ENCODE peak calls at places on chromosomes 12 and 14, in four cellular contexts. One of them, this sample, is unnamed.

GRCh38 chr12:117847371-117847770 is 121.4 kb downstream of the KSR2 start:
- ATAC-seq in activated CD4-positive, alpha-beta T cell treated with anti-CD3 and anti-CD28 coated beads for 36 hours: no peak
- ATAC-seq in omental fat pad: no peak
- ATAC-seq in activated CD8-positive, alpha-beta T cell treated with anti-CD3 and anti-CD28 coated beads for 36 hours: no peak
- ATAC-seq in this sample: no peak

GRCh38 chr14:60805881-60806569 is 71.5 kb downstream of the MNAT1 start:
- ATAC-seq in activated CD4-positive, alpha-beta T cell treated with anti-CD3 and anti-CD28 coated beads for 36 hours: peak
- ATAC-seq in omental fat pad: no peak
- ATAC-seq in activated CD8-positive, alpha-beta T cell treated with anti-CD3 and anti-CD28 coated beads for 36 hours: peak
- ATAC-seq in this sample: no peak

GRCh38 chr14:52351191-52351560 is 37.1 kb downstream of the PTGER2 start:
- ATAC-seq in activated CD4-positive, alpha-beta T cell treated with anti-CD3 and anti-CD28 coated beads for 36 hours: no peak
- ATAC-seq in omental fat pad: peak
- ATAC-seq in activated CD8-positive, alpha-beta T cell treated with anti-CD3 and anti-CD28 coated beads for 36 hours: no peak
- ATAC-seq in this sample: peak

GRCh38 chr12:102504280-102504679 is 23.9 kb upstream of the IGF1 start:
- ATAC-seq in activated CD4-positive, alpha-beta T cell treated with anti-CD3 and anti-CD28 coated beads for 36 hours: no peak
- ATAC-seq in omental fat pad: no peak
- ATAC-seq in activated CD8-positive, alpha-beta T cell treated with anti-CD3 and anti-CD28 coated beads for 36 hours: no peak
- ATAC-seq in this sample: no peak

GRCh38 chr12:110581951-110582285 is 1.2 kb downstream of the PPTC7 start:
- ATAC-seq in activated CD4-positive, alpha-beta T cell treated with anti-CD3 and anti-CD28 coated beads for 36 hours: no peak
- ATAC-seq in omental fat pad: no peak
- ATAC-seq in activated CD8-positive, alpha-beta T cell treated with anti-CD3 and anti-CD28 coated beads for 36 hours: no peak
- ATAC-seq in this sample: no peak

GRCh38 chr12:17665839-17666238 is 424.2 kb downstream of the RERGL start:
- ATAC-seq in activated CD4-positive, alpha-beta T cell treated with anti-CD3 and anti-CD28 coated beads for 36 hours: no peak
- ATAC-seq in omental fat pad: no peak
- ATAC-seq in activated CD8-positive, alpha-beta T cell treated with anti-CD3 and anti-CD28 coated beads for 36 hours: no peak
- ATAC-seq in this sample: no peak

GRCh38 chr14:96802963-96803362 is 5.8 kb downstream of the VRK1 start:
- ATAC-seq in activated CD4-positive, alpha-beta T cell treated with anti-CD3 and anti-CD28 coated beads for 36 hours: no peak
- ATAC-seq in omental fat pad: no peak
- ATAC-seq in activated CD8-positive, alpha-beta T cell treated with anti-CD3 and anti-CD28 coated beads for 36 hours: no peak
- ATAC-seq in this sample: no peak

GRCh38 chr12:27185234-27186045 is 58.6 kb upstream of the STK38L start:
- ATAC-seq in activated CD4-positive, alpha-beta T cell treated with anti-CD3 and anti-CD28 coated beads for 36 hours: peak
- ATAC-seq in omental fat pad: no peak
- ATAC-seq in activated CD8-positive, alpha-beta T cell treated with anti-CD3 and anti-CD28 coated beads for 36 hours: peak
- ATAC-seq in this sample: no peak

GRCh38 chr12:94390130-94390485 is 69.6 kb downstream of the CEP83 start:
- ATAC-seq in activated CD4-positive, alpha-beta T cell treated with anti-CD3 and anti-CD28 coated beads for 36 hours: no peak
- ATAC-seq in omental fat pad: no peak
- ATAC-seq in activated CD8-positive, alpha-beta T cell treated with anti-CD3 and anti-CD28 coated beads for 36 hours: no peak
- ATAC-seq in this sample: no peak

GRCh38 chr14:75198291-75198933 is 22.0 kb upstream of the TMED10 start:
- ATAC-seq in activated CD4-positive, alpha-beta T cell treated with anti-CD3 and anti-CD28 coated beads for 36 hours: no peak
- ATAC-seq in omental fat pad: no peak
- ATAC-seq in activated CD8-positive, alpha-beta T cell treated with anti-CD3 and anti-CD28 coated beads for 36 hours: no peak
- ATAC-seq in this sample: peak

GRCh38 chr12:11839093-11839641 is 189.7 kb downstream of the ETV6 start:
- ATAC-seq in activated CD4-positive, alpha-beta T cell treated with anti-CD3 and anti-CD28 coated beads for 36 hours: no peak
- ATAC-seq in omental fat pad: peak
- ATAC-seq in activated CD8-positive, alpha-beta T cell treated with anti-CD3 and anti-CD28 coated beads for 36 hours: no peak
- ATAC-seq in this sample: peak

GRCh38 chr12:75684678-75685620 is 173.5 kb upstream of the KRR1 start:
- ATAC-seq in activated CD4-positive, alpha-beta T cell treated with anti-CD3 and anti-CD28 coated beads for 36 hours: peak
- ATAC-seq in omental fat pad: no peak
- ATAC-seq in activated CD8-positive, alpha-beta T cell treated with anti-CD3 and anti-CD28 coated beads for 36 hours: peak
- ATAC-seq in this sample: peak

GRCh38 chr14:75222208-75222701 is 45.8 kb upstream of the TMED10 start:
- ATAC-seq in activated CD4-positive, alpha-beta T cell treated with anti-CD3 and anti-CD28 coated beads for 36 hours: no peak
- ATAC-seq in omental fat pad: peak
- ATAC-seq in activated CD8-positive, alpha-beta T cell treated with anti-CD3 and anti-CD28 coated beads for 36 hours: no peak
- ATAC-seq in this sample: peak

GRCh38 chr12:97275261-97276197 is 187.1 kb upstream of the RMST start:
- ATAC-seq in activated CD4-positive, alpha-beta T cell treated with anti-CD3 and anti-CD28 coated beads for 36 hours: no peak
- ATAC-seq in omental fat pad: no peak
- ATAC-seq in activated CD8-positive, alpha-beta T cell treated with anti-CD3 and anti-CD28 coated beads for 36 hours: no peak
- ATAC-seq in this sample: no peak

GRCh38 chr14:102749833-102750775 is 27.1 kb upstream of the TRAF3 start:
- ATAC-seq in activated CD4-positive, alpha-beta T cell treated with anti-CD3 and anti-CD28 coated beads for 36 hours: no peak
- ATAC-seq in omental fat pad: no peak
- ATAC-seq in activated CD8-positive, alpha-beta T cell treated with anti-CD3 and anti-CD28 coated beads for 36 hours: no peak
- ATAC-seq in this sample: no peak

GRCh38 chr12:116508145-116509121 is 50.7 kb upstream of the MAP1LC3B2 start:
- ATAC-seq in activated CD4-positive, alpha-beta T cell treated with anti-CD3 and anti-CD28 coated beads for 36 hours: no peak
- ATAC-seq in omental fat pad: peak
- ATAC-seq in activated CD8-positive, alpha-beta T cell treated with anti-CD3 and anti-CD28 coated beads for 36 hours: peak
- ATAC-seq in this sample: peak

GRCh38 chr12:100437038-100437841 is 36.4 kb upstream of the NR1H4 start:
- ATAC-seq in activated CD4-positive, alpha-beta T cell treated with anti-CD3 and anti-CD28 coated beads for 36 hours: no peak
- ATAC-seq in omental fat pad: no peak
- ATAC-seq in activated CD8-positive, alpha-beta T cell treated with anti-CD3 and anti-CD28 coated beads for 36 hours: no peak
- ATAC-seq in this sample: no peak

GRCh38 chr12:20314325-20314724 is 54.0 kb upstream of the PDE3A start:
- ATAC-seq in activated CD4-positive, alpha-beta T cell treated with anti-CD3 and anti-CD28 coated beads for 36 hours: no peak
- ATAC-seq in omental fat pad: no peak
- ATAC-seq in activated CD8-positive, alpha-beta T cell treated with anti-CD3 and anti-CD28 coated beads for 36 hours: no peak
- ATAC-seq in this sample: peak

GRCh38 chr12:130960787-130961186 is 7.1 kb downstream of the ADGRD1 start:
- ATAC-seq in activated CD4-positive, alpha-beta T cell treated with anti-CD3 and anti-CD28 coated beads for 36 hours: no peak
- ATAC-seq in omental fat pad: no peak
- ATAC-seq in activated CD8-positive, alpha-beta T cell treated with anti-CD3 and anti-CD28 coated beads for 36 hours: no peak
- ATAC-seq in this sample: no peak

This sample was measured in gastroesophageal sphincter.